ENCODE peak calls at places on chromosome 2, in six cellular contexts. P is Panc1; H is IMR-90; A is HCT116; X is CD4-positive, alpha-beta memory T cell; M is hepatocyte. K is an unnamed sample. For H3K4me1, the result is how much of the 10 kb centered on the place peaks cover.

GRCh38 chr2:147499785-147500184 is 345.0 kb upstream of the ACVR2A start:
- DNase-seq in P (no peak), H (no peak), A (no peak), X (no peak), M (no peak), K (no peak)

GRCh38 chr2:20449501-20450200 is 2.8 kb downstream of the RHOB start:
- DNase-seq in P (no peak), H (peak), A (no peak), X (no peak), M (peak), K (peak)

GRCh38 chr2:46601328-46601963 is 122.1 kb downstream of the TMEM247 start:
- DNase-seq in P (no peak), H (peak), A (no peak), X (peak), M (peak), K (no peak)

GRCh38 chr2:64284751-64285150 is 140.5 kb upstream of the PELI1 start:
- DNase-seq in P (no peak), H (no peak), A (no peak), X (no peak), M (no peak), K (no peak)

GRCh38 chr2:130390460-130391057 is 34.7 kb downstream of the PTPN18 start:
- DNase-seq in P (no peak), H (no peak), A (no peak), X (no peak), M (no peak), K (no peak)

GRCh38 chr2:197369228-197369945 is 58.8 kb upstream of the ANKRD44 start:
- DNase-seq in P (no peak), H (no peak), A (no peak), X (no peak), M (no peak), K (no peak)

GRCh38 chr2:111617299-111617803 is 266.6 kb downstream of the ANAPC1 start:
- DNase-seq in P (no peak), H (peak), A (peak), X (no peak), M (no peak), K (peak)

GRCh38 chr2:4246364-4247131 is 543.2 kb downstream of the DCDC2C start:
- DNase-seq in P (no peak), H (no peak), A (no peak), X (no peak), M (no peak), K (no peak)

GRCh38 chr2:74553892-74554820 is at the start of the genes DOK1 and LOXL3:
- DNase-seq in P (no peak), H (peak), A (no peak), X (peak), M (peak), K (peak)

GRCh38 chr2:10810175-10811161 is 2.1 kb downstream of the PDIA6 start:
- DNase-seq in P (no peak), H (peak), A (no peak), X (peak), M (no peak), K (no peak)

GRCh38 chr2:236403125-236403524 is 138.9 kb upstream of the ASB18 start:
- DNase-seq in P (no peak), H (no peak), A (no peak), X (no peak), M (no peak), K (no peak)

GRCh38 chr2:205827809-205828208 is 145.5 kb downstream of the NRP2 start:
- DNase-seq in P (no peak), H (no peak), A (no peak), X (no peak), M (no peak), K (no peak)

GRCh38 chr2:147386284-147386683 is 458.5 kb upstream of the ACVR2A start:
- DNase-seq in P (no peak), H (no peak), A (no peak), X (no peak), M (no peak), K (no peak)

GRCh38 chr2:136246086-136246669 is 128.2 kb upstream of the CXCR4 start:
- DNase-seq in P (no peak), H (peak), A (peak), X (no peak), M (peak), K (peak)

GRCh38 chr2:126885701-126886121 is 13.0 kb upstream of the TEX51 start:
- DNase-seq in P (no peak), H (peak), A (no peak), X (no peak), M (no peak), K (no peak)

GRCh38 chr2:114066186-114066747 is 176.4 kb downstream of the ACTR3 start:
- DNase-seq in P (no peak), H (no peak), A (no peak), X (no peak), M (no peak), K (no peak)

GRCh38 chr2:172100080-172101007 is 2.4 kb downstream of the DLX2 start:
- DNase-seq in P (no peak), H (no peak), A (no peak), X (no peak), M (no peak), K (no peak)

GRCh38 chr2:216694201-216694825 is 1.0 kb downstream of the IGFBP5 start:
- DNase-seq in P (no peak), H (no peak), A (no peak), X (no peak), M (peak), K (no peak)

GRCh38 chr2:113700186-113700841 is 56.1 kb downstream of the SLC35F5 start:
- DNase-seq in P (peak), H (peak), A (no peak), X (peak), M (no peak), K (peak)

GRCh38 chr2:24199968-24200590 is 25.2 kb downstream of the FAM228A start:
- DNase-seq in P (no peak), H (no peak), A (no peak), X (no peak), M (no peak), K (no peak)

GRCh38 chr2:102591646-102592045 is 27.7 kb upstream of the SLC9A2 start:
- DNase-seq in P (no peak), H (no peak), A (no peak), X (no peak), M (peak), K (no peak)

GRCh38 chr2:2922156-2922555 is 455.5 kb downstream of the EIPR1 start:
- DNase-seq in P (no peak), H (no peak), A (no peak), X (no peak), M (no peak), K (peak)

GRCh38 chr2:160225722-160226121 is 25.6 kb upstream of the ITGB6 start:
- DNase-seq in P (no peak), H (no peak), A (no peak), X (no peak), M (no peak), K (no peak)

GRCh38 chr2:160224507-160224906 is 24.4 kb upstream of the ITGB6 start:
- DNase-seq in P (no peak), H (no peak), A (no peak), X (no peak), M (no peak), K (no peak)

GRCh38 chr2:160222546-160223281 is 22.6 kb upstream of the ITGB6 start:
- DNase-seq in P (no peak), H (no peak), A (no peak), X (no peak), M (peak), K (no peak)

GRCh38 chr2:160223560-160223959 is 23.5 kb upstream of the ITGB6 start:
- DNase-seq in P (no peak), H (no peak), A (no peak), X (no peak), M (no peak), K (no peak)

GRCh38 chr2:160224060-160224459 is 24.0 kb upstream of the ITGB6 start:
- DNase-seq in P (no peak), H (peak), A (peak), X (no peak), M (peak), K (peak)
- H3K27ac ChIP-seq in P (peak), H (peak), A (peak), X (no peak), M (peak), K (peak)

GRCh38 chr2:8379134-8379533 is 302.7 kb upstream of the ID2 start:
- DNase-seq in P (no peak), H (no peak), A (no peak), X (no peak), M (no peak), K (no peak)
- H3K4me1 ChIP-seq in P (under half), H (under half), A (under half), X (under half), M (under half), K (under half)

GRCh38 chr2:96897491-96898134 is 27.7 kb upstream of the SEMA4C start:
- DNase-seq in P (no peak), H (peak), A (no peak), X (no peak), M (no peak), K (no peak)

GRCh38 chr2:96898135-96898505 is 28.2 kb upstream of the SEMA4C start:
- DNase-seq in P (no peak), H (no peak), A (no peak), X (no peak), M (no peak), K (no peak)

GRCh38 chr2:96899084-96899735 is 29.3 kb upstream of the SEMA4C start:
- DNase-seq in P (no peak), H (peak), A (no peak), X (no peak), M (no peak), K (no peak)

GRCh38 chr2:96898636-96899035 is 28.8 kb upstream of the SEMA4C start:
- DNase-seq in P (no peak), H (no peak), A (no peak), X (no peak), M (no peak), K (no peak)

DNA sequence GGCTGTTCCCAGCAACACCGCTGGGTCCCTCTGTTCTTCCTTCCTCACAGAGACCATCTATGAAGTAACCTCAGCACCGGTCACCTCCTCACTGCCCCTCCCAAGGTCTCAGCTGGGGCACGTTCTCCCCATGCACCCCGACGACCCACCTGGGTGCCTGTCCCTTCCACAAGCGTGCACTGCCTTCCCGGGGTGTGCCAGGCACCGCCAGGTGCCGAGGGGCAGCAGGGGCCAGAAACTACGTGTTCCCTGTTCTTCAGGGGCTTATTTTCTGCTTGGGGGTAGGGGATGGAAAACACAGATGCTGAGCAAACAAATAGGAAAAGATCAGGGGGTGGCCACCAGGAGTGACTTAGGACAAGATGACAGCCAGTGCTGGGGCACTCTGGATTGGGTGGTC is 30.4 kb upstream of the SEMA4C start:
- DNase-seq in P (no peak), H (no peak), A (no peak), X (no peak), M (no peak), K (no peak)
- H3K4me3 ChIP-seq in P (no peak), H (no peak), A (no peak), X (no peak), M (no peak), K (no peak)

GRCh38 chr2:181471227-181471626 is 14.0 kb downstream of the ITGA4 start:
- DNase-seq in P (no peak), H (peak), A (no peak), X (peak), M (no peak), K (no peak)
- H3K27ac ChIP-seq in P (no peak), H (no peak), A (no peak), X (peak), M (no peak), K (no peak)